ENCODE peak calls at places on chromosomes 13 and 19, in six cellular contexts. V, T, P, E, J and Q are unnamed samples.

GRCh38 chr19:57389194-57389729 is 392 bp upstream of the ZNF548 start:
- DNase-seq in V (no peak), T (no peak), P (no peak), E (no peak), J (no peak), Q (no peak)

GRCh38 chr19:6828698-6829633 is 56.5 kb downstream of the VAV1 start:
- DNase-seq in V (no peak), T (peak; percentile 33), P (no peak), E (no peak), J (peak; percentile 8), Q (no peak)

GRCh38 chr13:20945952-20946383 is 43.4 kb upstream of the XPO4 start:
- DNase-seq in V (no peak), T (no peak), P (no peak), E (no peak), J (peak; percentile 51), Q (peak; percentile 10)

GRCh38 chr13:76944457-76944856 is 3.9 kb upstream of the ACOD1 start:
- DNase-seq in V (no peak), T (no peak), P (no peak), E (no peak), J (no peak), Q (peak; percentile 5)

GRCh38 chr13:44810067-44810840 is 179.0 kb downstream of the NUFIP1 start:
- DNase-seq in V (no peak), T (no peak), P (no peak), E (no peak), J (no peak), Q (no peak)

GRCh38 chr13:51539887-51540286 is 44.4 kb upstream of the WDFY2 start:
- DNase-seq in V (no peak), T (no peak), P (no peak), E (no peak), J (no peak), Q (no peak)

GRCh38 chr13:29496241-29496712 is 99.2 kb downstream of the SLC7A1 start:
- DNase-seq in V (no peak), T (no peak), P (no peak), E (no peak), J (no peak), Q (no peak)

GRCh38 chr13:24742986-24743385 is 21.0 kb upstream of the RNF17 start:
- DNase-seq in V (no peak), T (no peak), P (no peak), E (no peak), J (no peak), Q (no peak)

GRCh38 chr19:31260171-31260933 is 88.9 kb downstream of the TSHZ3 start:
- DNase-seq in V (no peak), T (no peak), P (no peak), E (no peak), J (no peak), Q (no peak)

GRCh38 chr13:47066261-47066660 is 169.4 kb upstream of the HTR2A start:
- DNase-seq in V (no peak), T (no peak), P (no peak), E (no peak), J (no peak), Q (no peak)

GRCh38 chr19:6690160-6690885 is 20.4 kb upstream of the TNFSF14 start:
- DNase-seq in V (no peak), T (no peak), P (no peak), E (no peak), J (no peak), Q (no peak)

GRCh38 chr19:47540748-47541147 is 25.9 kb upstream of the NAPA start:
- DNase-seq in V (no peak), T (no peak), P (no peak), E (peak; percentile 31), J (no peak), Q (no peak)

GRCh38 chr19:45451181-45451849 is 16.5 kb upstream of the FOSB start:
- DNase-seq in V (peak; percentile 59), T (no peak), P (peak; percentile 52), E (no peak), J (no peak), Q (peak; percentile 56)

GRCh38 chr19:30222428-30222873 is 149.7 kb upstream of the ZNF536 start:
- DNase-seq in V (no peak), T (no peak), P (no peak), E (no peak), J (peak; percentile 72), Q (no peak)

GRCh38 chr19:7069904-7070226 is 362 bp downstream of the ZNF557 start:
- DNase-seq in V (no peak), T (no peak), P (no peak), E (no peak), J (no peak), Q (peak; percentile 18)

GRCh38 chr13:100789481-100789880 is 114.9 kb upstream of the TMTC4 start:
- DNase-seq in V (no peak), T (no peak), P (no peak), E (peak; percentile 20), J (no peak), Q (no peak)

GRCh38 chr13:42649761-42650289 is 75.9 kb downstream of the TNFSF11 start:
- DNase-seq in V (no peak), T (no peak), P (no peak), E (no peak), J (no peak), Q (no peak)

GRCh38 chr19:33245948-33246728 is 20.5 kb upstream of the SLC7A10 start:
- DNase-seq in V (no peak), T (no peak), P (no peak), E (no peak), J (no peak), Q (peak; percentile 7)

GRCh38 chr19:19061491-19061890 is 2.3 kb upstream of the SLC25A42 start:
- DNase-seq in V (no peak), T (no peak), P (no peak), E (no peak), J (no peak), Q (no peak)

GRCh38 chr19:56120002-56120370 is 1.1 kb downstream of the ZNF787 start:
- DNase-seq in V (no peak), T (no peak), P (no peak), E (no peak), J (no peak), Q (no peak)

GRCh38 chr19:41888926-41889325 is 5.9 kb downstream of the ARHGEF1 start:
- DNase-seq in V (no peak), T (no peak), P (no peak), E (no peak), J (no peak), Q (no peak)